ENCODE peak calls at places on chromosomes 4 and X, in six cellular contexts. H is MM.1S; O is A549; F is astrocyte of the spinal cord; V is activated T-cell treated with anti-CD3 and anti-CD28 coated beads, Interleukin-2, amount 50 U/mL, for 72 hours; L is activated T-helper 1 cell treated with Interleukin-2 at 50 U/mL for 16 hours. E is an unnamed sample.

GRCh38 chrX:107823456-107823855 is 2.2 kb upstream of the MID2 start:
- DNase-seq in H (no peak), O (no peak), F (peak), V (no peak), L (no peak), E (no peak)

GRCh38 chrX:118058924-118059323 is 57.7 kb downstream of the KLHL13 start:
- DNase-seq in H (no peak), O (no peak), F (no peak), V (no peak), L (no peak), E (no peak)

GRCh38 chr4:72899214-72899613 is 170.3 kb downstream of the COX18 start:
- DNase-seq in H (no peak), O (no peak), F (no peak), V (no peak), L (no peak), E (no peak)

GRCh38 chr4:24521544-24521943 is 62.8 kb downstream of the DHX15 start:
- DNase-seq in H (no peak), O (no peak), F (no peak), V (no peak), L (no peak), E (no peak)

GRCh38 chr4:143693856-143694255 is 6.6 kb downstream of the FREM3 start:
- DNase-seq in H (no peak), O (no peak), F (no peak), V (no peak), L (no peak), E (no peak)

GRCh38 chr4:56612282-56612681 is 68.8 kb downstream of the HOPX start:
- DNase-seq in H (no peak), O (no peak), F (no peak), V (no peak), L (no peak), E (no peak)

GRCh38 chr4:111798840-111799239 is 346.4 kb upstream of the FAM241A start:
- DNase-seq in H (no peak), O (no peak), F (no peak), V (no peak), L (no peak), E (no peak)

GRCh38 chr4:10371869-10372471 is 85.3 kb downstream of the ZNF518B start:
- DNase-seq in H (no peak), O (no peak), F (no peak), V (no peak), L (no peak), E (no peak)

GRCh38 chrX:115337735-115338134 is 48.2 kb downstream of the LUZP4 start:
- DNase-seq in H (no peak), O (no peak), F (peak), V (no peak), L (no peak), E (no peak)

GRCh38 chrX:17174671-17175070 is 200.3 kb upstream of the NHS start:
- DNase-seq in H (no peak), O (no peak), F (no peak), V (no peak), L (no peak), E (no peak)

GRCh38 chrX:49901068-49901467 is 21.3 kb upstream of the CLCN5 start:
- DNase-seq in H (no peak), O (no peak), F (no peak), V (no peak), L (no peak), E (no peak)

GRCh38 chr4:80266267-80266901 is at the start of gene FGF5:
- DNase-seq in H (peak), O (no peak), F (peak), V (peak), L (no peak), E (no peak)

GRCh38 chr4:95761441-95761840 is 78.5 kb upstream of the PDHA2 start:
- DNase-seq in H (no peak), O (no peak), F (peak), V (no peak), L (no peak), E (no peak)

GRCh38 chr4:123786159-123786915 is 389.7 kb downstream of the SPRY1 start:
- DNase-seq in H (no peak), O (no peak), F (peak), V (no peak), L (no peak), E (no peak)

GRCh38 chr4:12146349-12146748 is 717.7 kb upstream of the HS3ST1 start:
- DNase-seq in H (no peak), O (no peak), F (no peak), V (no peak), L (no peak), E (no peak)

GRCh38 chr4:82047731-82048130 is 326.1 kb downstream of the HNRNPD start:
- DNase-seq in H (no peak), O (no peak), F (no peak), V (no peak), L (no peak), E (no peak)